ENCODE peak calls at places on chromosomes 6 and 20, in nine cellular contexts. D, J, E, W, N, V, Y, R and F are unnamed samples.

GRCh38 chr6:41344865-41345264 is 9.5 kb downstream of the NCR2 start:
- DNase-seq in J (no peak), W (no peak), D (no peak), V (no peak), E (no peak), N (no peak), Y (no peak), R (no peak), F (peak)

GRCh38 chr6:112927641-112928040 is 580.5 kb downstream of the RFPL4B start:
- DNase-seq in W (no peak), V (no peak), Y (no peak), D (no peak), R (no peak), N (no peak), J (no peak), E (no peak), F (no peak)

GRCh38 chr20:50296450-50297375 is 106.1 kb downstream of the CEBPB start:
- DNase-seq in E (peak), Y (no peak), N (peak), V (no peak), J (peak), R (peak), D (no peak), W (peak), F (no peak)

GRCh38 chr20:47057661-47058060 is 163.0 kb downstream of the EYA2 start:
- DNase-seq in W (no peak), D (no peak), V (no peak), E (no peak), N (no peak), Y (no peak), J (no peak), R (no peak), F (no peak)

GRCh38 chr20:43731469-43731868 is 4.7 kb upstream of the GTSF1L start:
- DNase-seq in Y (no peak), V (no peak), D (no peak), R (no peak), J (no peak), W (no peak), E (no peak), N (peak), F (no peak)

GRCh38 chr6:151289399-151290007 is 49.7 kb downstream of the AKAP12 start:
- DNase-seq in J (no peak), R (no peak), E (no peak), N (peak), W (no peak), Y (no peak), D (no peak), V (no peak), F (no peak)

GRCh38 chr6:70527071-70527737 is 39.5 kb upstream of the SDHAF4 start:
- DNase-seq in R (no peak), W (no peak), V (no peak), Y (no peak), D (no peak), J (no peak), N (peak), E (no peak), F (no peak)

GRCh38 chr6:1285589-1286340 is 26.1 kb upstream of the FOXQ1 start:
- DNase-seq in J (no peak), Y (no peak), E (no peak), N (peak), W (peak), R (no peak), D (no peak), V (no peak), F (no peak)

GRCh38 chr6:30646450-30647038 is 389 bp upstream of the C6orf136 start:
- DNase-seq in V (peak), E (peak), R (no peak), J (peak), Y (peak), N (no peak), D (no peak), W (peak), F (peak)

GRCh38 chr6:136786708-136787107 is 5.6 kb downstream of the MAP3K5 start:
- DNase-seq in R (no peak), Y (no peak), W (no peak), E (no peak), J (no peak), V (no peak), N (no peak), D (no peak), F (no peak)

GRCh38 chr6:5737460-5737859 is 269.3 kb downstream of the NRN1 start:
- DNase-seq in N (no peak), E (no peak), Y (no peak), J (no peak), R (no peak), V (no peak), W (no peak), D (no peak), F (no peak)

GRCh38 chr6:27873101-27874030 is 38.8 kb downstream of the OR2B2 start:
- DNase-seq in W (peak), D (no peak), N (peak), R (peak), V (no peak), Y (peak), J (peak), E (peak), F (peak)

GRCh38 chr20:11917663-11918062 is at the start of gene BTBD3:
- DNase-seq in Y (peak), D (no peak), J (peak), N (peak), W (peak), V (peak), R (peak), E (peak), F (no peak)

GRCh38 chr6:30837870-30838269 is 46.4 kb upstream of the DDR1 start:
- DNase-seq in D (no peak), Y (no peak), R (no peak), E (no peak), W (no peak), V (no peak), N (no peak), J (no peak), F (no peak)

GRCh38 chr20:23005761-23006160 is 29.4 kb upstream of the SSTR4 start:
- DNase-seq in Y (no peak), J (no peak), N (peak), W (no peak), E (no peak), V (no peak), R (no peak), D (no peak), F (no peak)

GRCh38 chr20:46400828-46401477 is 5.5 kb downstream of the ELMO2 start:
- DNase-seq in D (no peak), W (no peak), E (no peak), V (no peak), J (no peak), N (peak), Y (peak), R (no peak), F (peak)

GRCh38 chr6:3039384-3039783 is 28.9 kb upstream of the RIPK1 start:
- DNase-seq in N (no peak), J (no peak), W (no peak), V (no peak), Y (no peak), E (no peak), D (no peak), R (peak), F (no peak)

GRCh38 chr6:155499574-155499973 is 43.9 kb upstream of the NOX3 start:
- DNase-seq in W (no peak), V (no peak), Y (no peak), R (no peak), E (no peak), N (no peak), D (no peak), J (no peak), F (no peak)

GRCh38 chr20:38181207-38181693 is 16.2 kb upstream of the TGM2 start:
- DNase-seq in D (no peak), Y (peak), V (no peak), W (no peak), J (no peak), N (no peak), R (peak), E (peak), F (no peak)

GRCh38 chr6:33053230-33053629 is 20.2 kb downstream of the HLA-DPA1 start:
- DNase-seq in N (peak), V (no peak), Y (no peak), E (no peak), W (no peak), J (no peak), R (no peak), D (no peak), F (no peak)

GRCh38 chr6:66926060-66926459 is 1219.0 kb upstream of the EYS start:
- DNase-seq in J (no peak), D (peak), W (no peak), Y (peak), E (no peak), V (no peak), N (peak), R (peak), F (no peak)

GRCh38 chr6:106253194-106253593 is 72.4 kb downstream of the ATG5 start:
- DNase-seq in J (no peak), V (no peak), D (no peak), N (peak), Y (no peak), R (no peak), W (peak), E (no peak), F (no peak)

GRCh38 chr20:63831696-63832686 is 927 bp upstream of the ZBTB46 start:
- DNase-seq in N (peak), Y (peak), V (no peak), R (no peak), W (no peak), E (peak), J (peak), D (peak), F (no peak)
- H3K4me3 ChIP-seq in N (peak), Y (peak), V (peak), R (peak), W (peak), E (peak), J (peak), D (peak), F (no peak)

GRCh38 chr20:20289331-20289730 is 78.6 kb upstream of the INSM1 start:
- DNase-seq in R (no peak), D (no peak), V (no peak), Y (no peak), W (no peak), J (no peak), E (no peak), N (no peak), F (no peak)
- H3K27ac ChIP-seq in R (no peak), D (no peak), V (no peak), Y (no peak), W (no peak), J (no peak), E (no peak), N (no peak), F (no peak)

GRCh38 chr20:59032713-59033059 is 551 bp upstream of the ATP5F1E start:
- DNase-seq in Y (no peak), E (no peak), V (no peak), W (no peak), R (no peak), D (peak), N (peak), J (no peak), F (no peak)

GRCh38 chr20:59031326-59032022 is 661 bp downstream of the ATP5F1E start:
- DNase-seq in Y (no peak), E (peak), V (no peak), N (peak), R (no peak), D (no peak), W (no peak), J (no peak), F (peak)

GRCh38 chr20:59033616-59034165 is 1.6 kb upstream of the ATP5F1E start:
- DNase-seq in V (no peak), N (no peak), Y (no peak), W (no peak), R (no peak), D (no peak), J (no peak), E (no peak), F (no peak)

GRCh38 chr20:59032023-59032712 is at the start of gene ATP5F1E:
- DNase-seq in V (peak), J (peak), W (peak), D (peak), Y (peak), R (peak), N (peak), E (peak), F (peak)

DNA sequence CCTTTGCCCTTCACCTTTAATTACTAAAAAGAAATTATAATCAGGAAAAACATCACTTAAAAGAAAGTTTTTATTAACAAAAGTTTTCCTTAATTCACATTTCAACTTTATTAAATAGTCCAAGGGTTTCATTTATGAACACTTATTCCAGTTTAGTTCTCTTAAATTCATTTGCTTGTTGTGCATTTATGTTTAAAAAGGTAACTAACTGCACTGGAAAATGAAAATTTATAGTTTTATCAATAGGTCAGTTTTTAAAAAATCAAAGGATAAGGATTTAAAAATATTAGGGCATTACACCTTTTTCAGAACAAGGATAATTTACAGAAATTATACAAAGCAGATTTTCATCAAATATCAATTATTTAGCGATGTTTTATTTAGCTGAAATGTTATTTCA is 958 bp upstream of the ATP5F1E start:
- DNase-seq in V (no peak), D (no peak), R (no peak), W (no peak), Y (no peak), J (no peak), E (no peak), N (no peak), F (no peak)
- H3K4me3 ChIP-seq in V (peak), D (peak), R (peak), W (no peak), Y (peak), J (peak), E (peak), N (peak), F (peak)

GRCh38 chr6:44053760-44054556 is 73.3 kb downstream of the MRPL14 start:
- DNase-seq in E (no peak), D (no peak), N (peak), R (peak), W (peak), Y (no peak), J (no peak), V (no peak), F (no peak)
- H3K27ac ChIP-seq in E (no peak), D (no peak), N (peak), R (peak), W (no peak), Y (no peak), J (no peak), V (no peak), F (no peak)